ENCODE peak calls at places on chromosomes 12 and 14, in five cellular contexts. L, F, Q, Z and X are unnamed samples.

GRCh38 chr14:68793734-68794129 is 865 bp upstream of the ZFP36L1 start:
- DNase-seq in F (no peak), Z (no peak), L (no peak), Q (no peak), X (no peak)

GRCh38 chr14:66001356-66001755 is 484.8 kb upstream of the CCDC196 start:
- DNase-seq in Z (no peak), F (no peak), L (no peak), Q (no peak), X (no peak)

GRCh38 chr14:96363751-96364336 is 518 bp downstream of the GSKIP start:
- DNase-seq in L (peak), Q (peak), F (no peak), Z (no peak), X (peak)

GRCh38 chr14:90624732-90625444 is 191.3 kb downstream of the TTC7B start:
- DNase-seq in Z (no peak), F (no peak), L (peak), Q (no peak), X (peak)

GRCh38 chr14:59343585-59343984 is 121.6 kb downstream of the GPR135 start:
- DNase-seq in F (no peak), Z (no peak), L (no peak), Q (peak), X (no peak)

GRCh38 chr14:24329736-24330135 is 5.1 kb downstream of the ADCY4 start:
- DNase-seq in F (no peak), L (no peak), Z (no peak), Q (peak), X (no peak)

GRCh38 chr12:2666846-2667245 is 127.9 kb upstream of the FKBP4 start:
- DNase-seq in L (no peak), Q (no peak), Z (no peak), F (no peak), X (no peak)

GRCh38 chr14:52876311-52876710 is 74.5 kb downstream of the FERMT2 start:
- DNase-seq in Z (no peak), L (peak), F (no peak), Q (no peak), X (no peak)

GRCh38 chr14:96285667-96286066 is 29.7 kb downstream of the BDKRB1 start:
- DNase-seq in Q (no peak), Z (no peak), F (no peak), L (peak), X (peak)

GRCh38 chr14:49770212-49770817 is 2.4 kb downstream of the KLHDC2 start:
- DNase-seq in F (no peak), Z (no peak), L (peak), Q (peak), X (no peak)

GRCh38 chr14:53338192-53338591 is 185.1 kb upstream of the DDHD1 start:
- DNase-seq in L (peak), Q (no peak), Z (no peak), F (no peak), X (no peak)

GRCh38 chr14:24392327-24393098 is 6.3 kb upstream of the NYNRIN start:
- DNase-seq in L (peak), Q (no peak), Z (no peak), F (peak), X (no peak)

GRCh38 chr14:71474291-71474690 is 457.9 kb upstream of the RGS6 start:
- DNase-seq in Z (no peak), Q (no peak), F (no peak), L (no peak), X (no peak)

GRCh38 chr14:100546051-100546443 is 41.2 kb downstream of the BEGAIN start:
- DNase-seq in L (no peak), F (no peak), Q (peak), Z (no peak), X (no peak)

GRCh38 chr12:54821676-54822075 is 32.6 kb upstream of the MUCL1 start:
- DNase-seq in Z (no peak), Q (no peak), L (no peak), F (no peak), X (no peak)

GRCh38 chr14:54901380-54902142 is 1.1 kb downstream of the GCH1 start:
- DNase-seq in L (no peak), F (no peak), Q (no peak), Z (no peak), X (peak)

GRCh38 chr12:5432011-5432400 is at the start of gene NTF3:
- DNase-seq in Q (no peak), L (peak), F (no peak), Z (peak), X (no peak)

GRCh38 chr12:54383041-54383609 is 1.4 kb downstream of the ZNF385A start:
- DNase-seq in F (no peak), L (peak), Q (no peak), Z (no peak), X (peak)

GRCh38 chr14:21723431-21724045 is 49.9 kb upstream of the OR4E1 start:
- DNase-seq in F (peak), Q (no peak), Z (no peak), L (no peak), X (no peak)

GRCh38 chr12:124754949-124755800 is 108.5 kb downstream of the SCARB1 start:
- DNase-seq in Q (peak), F (no peak), L (peak), Z (peak), X (peak)

GRCh38 chr12:126668961-126669360 is 1598.0 kb upstream of the TMEM132C start:
- DNase-seq in L (no peak), Z (no peak), F (no peak), Q (no peak), X (peak)

GRCh38 chr12:113798552-113798951 is 167.6 kb downstream of the RBM19 start:
- DNase-seq in Q (no peak), L (no peak), Z (no peak), F (no peak), X (no peak)

GRCh38 chr12:113802966-113803828 is 162.9 kb downstream of the RBM19 start:
- DNase-seq in L (no peak), Q (no peak), Z (no peak), F (no peak), X (no peak)

GRCh38 chr12:113797535-113797868 is 168.6 kb downstream of the RBM19 start:
- DNase-seq in Z (no peak), L (no peak), F (no peak), Q (no peak), X (no peak)

GRCh38 chr12:113802000-113802749 is 163.9 kb downstream of the RBM19 start:
- DNase-seq in F (no peak), L (no peak), Q (no peak), Z (no peak), X (no peak)

GRCh38 chr12:113800201-113800600 is 165.9 kb downstream of the RBM19 start:
- DNase-seq in Q (no peak), F (no peak), L (no peak), Z (no peak), X (no peak)
- H3K4me3 ChIP-seq in Q (no peak), F (no peak), L (no peak), Z (no peak), X (no peak)

GRCh38 chr12:6822461-6823135 is 977 bp downstream of the GPR162 start:
- DNase-seq in F (no peak), L (no peak), Z (no peak), Q (no peak), X (no peak)

GRCh38 chr12:6823161-6824084 is 1.8 kb downstream of the GPR162 start:
- DNase-seq in Q (no peak), L (no peak), Z (no peak), F (no peak), X (no peak)

GRCh38 chr12:6820171-6820570 is 1.4 kb upstream of the GPR162 start:
- DNase-seq in F (no peak), Q (no peak), Z (no peak), L (no peak), X (no peak)

GRCh38 chr12:6821271-6821673 is 349 bp upstream of the GPR162 start:
- DNase-seq in F (no peak), Z (no peak), L (peak), Q (peak), X (peak)

DNA sequence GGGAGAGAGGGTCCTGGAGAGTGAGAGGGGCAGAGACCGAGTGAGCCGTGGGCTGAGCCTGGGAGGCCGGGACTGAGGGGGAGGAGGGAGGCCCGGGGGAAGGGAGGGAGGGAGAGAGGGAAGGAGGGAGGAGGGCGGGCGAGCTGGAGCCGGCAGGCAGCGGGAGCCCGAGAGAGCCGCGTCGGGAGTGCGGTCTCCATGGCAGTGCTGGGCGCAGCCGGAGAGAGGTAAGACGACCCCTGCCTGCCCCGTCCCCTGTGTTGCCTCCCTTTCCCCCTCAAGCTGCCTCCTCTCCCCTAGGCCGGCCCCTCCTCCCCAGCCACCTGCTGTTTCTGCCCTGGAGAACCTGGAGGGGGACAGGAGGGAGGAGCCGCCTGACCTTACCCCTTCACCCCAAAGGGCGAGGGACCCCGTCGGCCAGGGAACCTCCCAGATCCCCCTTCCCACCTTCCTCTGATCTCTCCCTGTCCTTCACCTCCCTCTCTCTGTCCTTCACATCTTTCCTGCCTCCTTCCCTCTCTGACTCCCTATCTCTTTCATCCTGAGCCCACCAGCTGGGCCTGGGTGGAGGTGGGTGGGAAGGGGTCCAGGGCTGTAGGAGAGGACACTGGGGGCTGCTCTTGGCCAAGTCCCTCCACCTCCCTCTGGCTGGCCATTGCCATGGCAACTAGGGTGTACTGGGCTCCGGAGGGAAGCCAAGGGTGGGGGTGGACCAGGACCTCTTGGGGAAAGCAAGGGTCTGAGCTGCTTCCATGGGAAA is at the start of gene GPR162:
- DNase-seq in Z (peak), F (no peak), L (peak), Q (peak), X (peak)
- TF ChIP-seq POLR2A in Z (no peak), F (peak), L (no peak), Q (no peak), X (no peak)

GRCh38 chr12:47874316-47874715 is 30.5 kb downstream of the VDR start:
- DNase-seq in F (no peak), Q (no peak), L (no peak), Z (no peak), X (no peak)

GRCh38 chr12:47867496-47867941 is 37.3 kb downstream of the VDR start:
- DNase-seq in L (peak), Z (no peak), F (no peak), Q (no peak), X (no peak)

GRCh38 chr12:47868041-47868440 is 36.8 kb downstream of the VDR start:
- DNase-seq in F (no peak), L (no peak), Z (no peak), Q (no peak), X (no peak)

GRCh38 chr12:47868552-47869031 is 36.2 kb downstream of the VDR start:
- DNase-seq in F (no peak), L (no peak), Z (no peak), Q (no peak), X (no peak)

DNA sequence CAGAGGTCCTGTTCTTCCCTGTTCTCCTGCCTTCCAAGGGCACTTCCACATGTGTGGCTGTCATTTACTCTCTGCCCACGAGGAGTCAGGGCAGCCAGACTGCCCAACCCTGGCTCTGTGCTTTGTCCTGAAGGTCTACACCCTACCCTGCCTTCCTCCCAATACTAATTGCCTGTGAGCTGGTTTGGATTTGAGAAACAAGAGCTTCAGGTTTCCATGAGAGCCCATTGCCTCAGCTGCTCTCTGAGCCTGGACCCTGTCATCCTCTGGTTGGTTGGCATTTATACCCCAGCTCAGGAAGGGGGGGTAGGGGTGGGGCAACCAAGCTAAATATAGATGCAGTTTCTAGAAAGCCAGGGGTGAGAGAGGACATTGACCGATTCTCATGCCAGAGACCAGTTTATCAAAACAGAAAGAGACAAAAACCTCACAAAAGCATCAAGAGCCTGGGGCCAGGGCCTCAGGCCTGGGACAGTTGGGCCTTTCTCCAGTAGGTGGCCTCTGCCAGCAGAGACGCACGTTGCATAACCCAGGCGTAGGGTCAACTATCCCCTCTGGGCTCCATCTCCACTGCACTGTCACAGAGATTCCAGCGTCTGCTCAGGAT is 34.5 kb downstream of the VDR start:
- DNase-seq in Z (no peak), F (no peak), Q (peak), L (no peak), X (peak)
- TF ChIP-seq CTCF in Z (no peak), F (peak), Q (peak), L (peak), X (peak)

GRCh38 chr12:7638064-7638763 is 27.5 kb downstream of the APOBEC1 start:
- DNase-seq in Q (no peak), Z (no peak), F (no peak), L (no peak), X (no peak)
- H3K4me3 ChIP-seq in Q (no peak), Z (no peak), F (no peak), L (no peak), X (no peak)

GRCh38 chr12:8065991-8066594 is at the start of gene C3AR1:
- DNase-seq in Z (no peak), Q (no peak), F (no peak), L (peak), X (no peak)
- TF ChIP-seq POLR2A in Z (no peak), Q (peak), F (no peak), L (no peak), X (peak)

GRCh38 chr14:105690671-105691070 is 164.3 kb downstream of the TMEM121 start:
- DNase-seq in L (no peak), Q (no peak), Z (no peak), F (no peak), X (no peak)
- TF ChIP-seq CTCF in L (no peak), Q (no peak), Z (no peak), F (no peak), X (no peak)

DNA sequence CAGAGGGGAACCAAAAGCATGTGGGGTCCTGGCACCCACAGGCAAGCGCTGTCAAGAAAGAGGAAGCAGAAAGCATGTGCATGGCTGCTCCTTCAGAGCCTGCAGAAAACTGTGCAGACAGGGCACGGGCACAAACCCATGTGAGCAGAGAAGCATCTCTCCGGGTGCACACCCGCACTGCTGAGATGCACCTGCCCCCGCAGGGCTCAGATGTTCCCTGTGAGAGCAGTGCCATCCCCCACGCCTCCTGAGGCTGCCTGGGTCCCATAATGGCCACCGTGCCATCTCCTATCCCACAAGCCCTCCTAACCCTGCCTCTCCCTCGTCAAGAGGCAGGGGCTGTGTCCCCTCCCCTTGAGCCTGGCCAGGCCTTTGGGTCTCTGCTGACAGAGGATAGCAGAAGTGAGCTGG is 32.3 kb upstream of the INF2 start:
- DNase-seq in Q (no peak), F (no peak), Z (no peak), L (no peak), X (no peak)
- H3K4me3 ChIP-seq in Q (no peak), F (no peak), Z (no peak), L (no peak), X (no peak)

GRCh38 chr12:68932123-68932700 is 759 bp downstream of the CPM start:
- DNase-seq in Z (no peak), F (no peak), L (no peak), Q (peak), X (peak)

GRCh38 chr12:68933564-68933893 is 558 bp upstream of the CPM start:
- DNase-seq in Z (no peak), F (no peak), Q (no peak), L (no peak), X (no peak)

GRCh38 chr12:68930178-68930577 is 2.8 kb downstream of the CPM start:
- DNase-seq in Z (no peak), F (no peak), L (no peak), Q (no peak), X (no peak)

GRCh38 chr12:68934392-68934791 is 1.4 kb upstream of the CPM start:
- DNase-seq in Q (no peak), L (no peak), F (no peak), Z (no peak), X (no peak)

GRCh38 chr12:68932701-68933563 is at the start of gene CPM:
- DNase-seq in F (no peak), L (peak), Q (peak), Z (peak), X (peak)
- TF ChIP-seq POLR2A in F (no peak), L (no peak), Q (peak), Z (peak), X (peak)

GRCh38 chr12:92543359-92543758 is 159.4 kb upstream of the PLEKHG7 start:
- DNase-seq in F (no peak), Z (no peak), Q (peak), L (no peak), X (no peak)

GRCh38 chr12:92539966-92540791 is 162.6 kb upstream of the PLEKHG7 start:
- DNase-seq in L (no peak), F (no peak), Z (no peak), Q (peak), X (no peak)

GRCh38 chr12:92538970-92539749 is 163.6 kb upstream of the PLEKHG7 start:
- DNase-seq in Q (peak), Z (no peak), L (peak), F (peak), X (no peak)

GRCh38 chr12:92543872-92544271 is 158.9 kb upstream of the PLEKHG7 start:
- DNase-seq in F (no peak), L (peak), Q (peak), Z (no peak), X (no peak)

GRCh38 chr12:92541024-92541423 is 161.8 kb upstream of the PLEKHG7 start:
- DNase-seq in L (no peak), Q (no peak), Z (no peak), F (no peak), X (no peak)
- TF ChIP-seq CTCF in L (no peak), Q (no peak), Z (no peak), F (no peak), X (no peak)

GRCh38 chr14:92511472-92512247 is 1.9 kb upstream of the RIN3 start:
- DNase-seq in F (peak), L (peak), Z (no peak), Q (no peak), X (peak)

GRCh38 chr14:92513966-92514843 is 624 bp downstream of the RIN3 start:
- DNase-seq in Q (no peak), L (peak), Z (peak), F (no peak), X (peak)

GRCh38 chr14:92514844-92515509 is 1.4 kb downstream of the RIN3 start:
- DNase-seq in F (no peak), Q (no peak), L (no peak), Z (no peak), X (no peak)

GRCh38 chr14:92512807-92513203 is 776 bp upstream of the RIN3 start:
- DNase-seq in Z (no peak), F (no peak), L (no peak), Q (no peak), X (no peak)

GRCh38 chr14:92513204-92513965 is at the start of gene RIN3:
- DNase-seq in L (peak), Z (peak), F (no peak), Q (no peak), X (peak)
- H3K4me3 ChIP-seq in L (peak), Z (peak), F (peak), Q (no peak), X (peak)